ENCODE peak calls at places on chromosomes 2 and 18, in four cellular contexts. Q is A549, M is HepG2, L is K562. V is an unnamed sample.

GRCh38 chr18:50866765-50867164 is 12.2 kb upstream of the ME2 start:
- DNase-seq in Q (no peak), M (no peak), L (no peak), V (no peak)

GRCh38 chr2:174670446-174670845 is 72.8 kb upstream of the WIPF1 start:
- DNase-seq in M (no peak), L (no peak), Q (no peak), V (no peak)

GRCh38 chr2:239903210-239903609 is 121.9 kb downstream of the NDUFA10 start:
- DNase-seq in M (no peak), Q (no peak), L (no peak), V (no peak)

GRCh38 chr18:3411854-3412268 is 38.1 kb upstream of the TGIF1 start:
- DNase-seq in Q (peak), L (no peak), M (no peak), V (peak)

GRCh38 chr2:191862371-191862770 is 15.5 kb upstream of the CAVIN2 start:
- DNase-seq in L (no peak), M (no peak), Q (no peak), V (no peak)

GRCh38 chr2:217933326-217933993 is 69.3 kb downstream of the TNS1 start:
- DNase-seq in M (no peak), L (no peak), Q (no peak), V (no peak)

GRCh38 chr2:199431748-199432213 is 26.0 kb downstream of the SATB2 start:
- DNase-seq in L (no peak), Q (no peak), M (no peak), V (peak)

GRCh38 chr2:29015701-29016470 is 34.8 kb downstream of the TOGARAM2 start:
- DNase-seq in L (no peak), Q (no peak), M (no peak), V (no peak)

GRCh38 chr2:181813963-181814565 is 77.5 kb upstream of the ITPRID2 start:
- DNase-seq in L (no peak), M (no peak), Q (no peak), V (no peak)

GRCh38 chr2:241659150-241659739 is 21.8 kb downstream of the ATG4B start:
- DNase-seq in M (peak), L (no peak), Q (peak), V (peak)

GRCh38 chr2:218569661-218570500 is 1.2 kb downstream of the CNOT9 start:
- DNase-seq in M (peak), L (no peak), Q (no peak), V (no peak)

GRCh38 chr2:215027775-215028174 is 110.7 kb downstream of the ABCA12 start:
- DNase-seq in M (no peak), L (no peak), Q (no peak), V (no peak)

GRCh38 chr2:234873103-234873827 is 78.6 kb upstream of the SH3BP4 start:
- DNase-seq in Q (no peak), M (no peak), L (no peak), V (no peak)

GRCh38 chr2:196200557-196200956 is 29.2 kb upstream of the STK17B start:
- DNase-seq in Q (no peak), L (no peak), M (no peak), V (no peak)
- TF ChIP-seq NR3C1 in Q (no peak), L (no peak), M (no peak), V (no peak)

DNA sequence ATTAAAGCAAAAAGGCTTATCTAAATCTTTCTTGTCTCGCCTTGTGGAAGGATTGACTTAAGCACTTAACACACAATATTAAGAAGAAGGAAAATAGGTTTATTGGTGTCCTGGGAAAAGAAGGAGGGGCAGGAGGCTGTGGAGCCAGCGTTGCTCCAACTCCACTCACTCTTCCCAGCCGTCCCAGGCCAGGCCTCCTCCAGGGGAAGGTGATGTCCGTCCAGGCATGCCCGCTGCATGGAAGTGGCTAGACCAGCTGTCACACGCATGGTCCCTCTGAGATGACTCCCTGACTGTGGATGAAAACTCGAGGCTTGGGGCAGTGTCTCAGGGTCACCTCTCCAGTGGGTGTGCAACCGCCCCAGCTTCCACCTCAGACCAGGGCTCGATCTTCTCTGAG is 281.1 kb downstream of the GALR1 start:
- DNase-seq in Q (no peak), L (no peak), M (no peak), V (no peak)
- TF ChIP-seq NR3C1 in Q (no peak), L (no peak), M (no peak), V (no peak)

GRCh38 chr2:112730182-112730581 is 9.4 kb downstream of the NT5DC4 start:
- DNase-seq in L (no peak), M (no peak), Q (no peak), V (no peak)

GRCh38 chr2:112731479-112731878 is 10.7 kb downstream of the NT5DC4 start:
- DNase-seq in L (no peak), Q (no peak), M (no peak), V (no peak)

GRCh38 chr2:112728384-112729175 is 7.8 kb downstream of the NT5DC4 start:
- DNase-seq in L (no peak), Q (no peak), M (no peak), V (no peak)

GRCh38 chr2:112733449-112733848 is 12.6 kb downstream of the NT5DC4 start:
- DNase-seq in L (no peak), M (no peak), Q (no peak), V (no peak)

DNA sequence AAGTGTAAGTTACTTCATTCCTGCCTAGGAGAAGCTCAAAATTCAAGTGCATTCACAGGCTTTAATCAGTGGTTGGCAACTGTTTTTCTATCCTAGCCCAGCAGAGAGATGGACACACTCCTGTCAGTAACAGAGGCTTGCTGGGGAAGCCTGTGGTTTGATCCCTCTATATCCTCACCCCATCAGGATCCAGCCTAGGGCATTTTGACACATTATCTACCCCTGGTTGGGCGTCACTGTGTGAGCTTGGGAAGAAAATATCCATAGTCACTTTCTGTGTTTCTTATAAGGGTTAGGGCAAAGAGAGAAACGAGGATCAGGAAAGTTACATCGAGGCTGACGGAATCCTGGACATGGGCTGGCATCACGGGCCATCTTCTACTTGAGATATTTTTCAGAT is 10.0 kb downstream of the NT5DC4 start:
- DNase-seq in Q (no peak), L (no peak), M (no peak), V (no peak)
- TF ChIP-seq NR3C1 in Q (no peak), L (no peak), M (no peak), V (no peak)

DNA sequence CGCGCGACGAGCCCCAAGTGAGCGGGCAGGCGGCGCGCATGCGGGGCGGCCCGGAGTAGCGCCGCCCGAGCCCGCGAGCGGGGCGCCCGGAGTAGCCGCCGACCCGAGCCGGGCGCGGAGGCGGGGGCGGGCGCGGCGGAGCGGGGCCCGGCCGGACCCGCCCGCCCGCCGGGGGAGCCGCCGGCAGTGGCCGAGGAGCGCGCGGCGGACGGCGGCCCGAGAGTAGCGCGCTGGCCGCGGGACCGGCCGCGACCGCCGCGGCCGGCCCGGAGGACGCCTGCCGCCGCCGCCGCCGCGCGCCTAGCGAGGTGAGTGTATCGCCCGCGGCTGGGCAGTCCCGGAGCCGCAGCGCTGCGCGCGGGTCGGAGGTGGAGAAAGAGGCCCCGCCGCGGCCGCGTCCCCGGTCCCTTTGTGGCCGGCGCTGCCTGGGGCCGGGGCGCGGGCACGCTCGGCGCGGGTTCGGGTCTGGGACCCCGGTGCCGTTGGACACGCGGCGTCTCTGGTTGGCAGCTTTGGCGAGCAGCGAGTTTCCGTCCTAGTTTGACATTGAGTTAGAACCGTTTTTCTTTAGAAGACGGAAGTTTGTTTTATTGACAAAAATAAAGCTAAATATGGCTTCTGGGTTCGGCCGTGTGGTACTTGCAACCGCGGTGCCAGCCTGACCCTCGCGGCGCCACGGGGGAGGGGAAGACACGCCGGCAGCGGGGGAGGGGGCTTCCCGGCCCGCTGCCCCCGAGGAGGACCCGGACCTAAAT is at the start of gene GALNT1:
- DNase-seq in L (peak), Q (no peak), M (no peak), V (peak)
- TF ChIP-seq NR3C1 in L (no peak), Q (no peak), M (no peak), V (no peak)

GRCh38 chr2:26900831-26901321 is 52.9 kb downstream of the DPYSL5 start:
- DNase-seq in L (no peak), M (no peak), Q (no peak), V (no peak)

GRCh38 chr2:26897807-26898479 is 50.0 kb downstream of the DPYSL5 start:
- DNase-seq in M (no peak), L (no peak), Q (no peak), V (no peak)

GRCh38 chr2:26901326-26902183 is 53.6 kb downstream of the DPYSL5 start:
- DNase-seq in Q (no peak), M (no peak), L (no peak), V (peak)

GRCh38 chr2:26898480-26899058 is 50.6 kb downstream of the DPYSL5 start:
- DNase-seq in L (no peak), M (no peak), Q (no peak), V (no peak)

DNA sequence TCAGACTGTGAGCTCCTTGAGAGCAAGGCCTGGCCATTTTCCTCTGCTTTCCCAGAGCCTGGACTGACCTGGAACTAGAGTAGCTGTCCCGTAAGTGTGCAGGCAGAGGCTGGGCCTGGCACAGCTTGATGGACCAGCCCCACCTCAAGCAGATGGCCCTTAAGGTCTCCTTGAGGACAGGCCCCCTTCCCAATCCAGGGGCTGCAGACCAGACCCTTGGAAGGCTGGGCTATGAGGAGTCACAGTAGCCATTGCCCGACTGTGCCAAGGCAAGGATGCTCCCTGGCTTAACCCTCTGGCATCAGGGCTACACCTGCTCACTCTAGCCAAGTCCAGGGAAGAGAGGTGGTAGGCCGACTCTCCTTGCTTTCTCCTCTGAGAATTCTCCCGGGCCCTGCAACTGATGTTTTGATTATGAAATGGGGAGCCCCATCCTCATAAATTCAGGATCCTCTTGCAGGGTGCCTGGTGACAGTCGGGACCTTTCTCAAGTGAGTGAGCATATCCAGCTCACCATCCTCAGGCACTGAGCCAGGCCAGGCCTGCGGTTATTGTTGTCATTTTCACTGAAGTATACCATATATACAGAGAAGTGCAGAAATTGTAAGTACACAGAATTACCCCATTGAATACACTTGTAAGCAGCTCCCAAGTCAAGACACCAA is 51.7 kb downstream of the DPYSL5 start:
- DNase-seq in Q (no peak), L (no peak), M (no peak), V (no peak)
- TF ChIP-seq NR3C1 in Q (no peak), L (no peak), M (no peak), V (no peak)

GRCh38 chr2:24409700-24410556 is 49.6 kb upstream of the ITSN2 start:
- DNase-seq in L (peak), Q (peak), M (peak), V (peak)
- TF ChIP-seq NR3C1 in L (no peak), Q (no peak), M (no peak), V (no peak)

GRCh38 chr2:98805412-98806265 is 74.7 kb upstream of the MGAT4A start:
- DNase-seq in L (no peak), M (peak), Q (no peak), V (no peak)

GRCh38 chr2:98807221-98807620 is 76.3 kb upstream of the MGAT4A start:
- DNase-seq in Q (no peak), M (no peak), L (no peak), V (no peak)

GRCh38 chr2:98804736-98805135 is 73.8 kb upstream of the MGAT4A start:
- DNase-seq in Q (no peak), M (no peak), L (no peak), V (no peak)

GRCh38 chr2:98808546-98808945 is 77.6 kb upstream of the MGAT4A start:
- DNase-seq in M (no peak), Q (no peak), L (no peak), V (no peak)

DNA sequence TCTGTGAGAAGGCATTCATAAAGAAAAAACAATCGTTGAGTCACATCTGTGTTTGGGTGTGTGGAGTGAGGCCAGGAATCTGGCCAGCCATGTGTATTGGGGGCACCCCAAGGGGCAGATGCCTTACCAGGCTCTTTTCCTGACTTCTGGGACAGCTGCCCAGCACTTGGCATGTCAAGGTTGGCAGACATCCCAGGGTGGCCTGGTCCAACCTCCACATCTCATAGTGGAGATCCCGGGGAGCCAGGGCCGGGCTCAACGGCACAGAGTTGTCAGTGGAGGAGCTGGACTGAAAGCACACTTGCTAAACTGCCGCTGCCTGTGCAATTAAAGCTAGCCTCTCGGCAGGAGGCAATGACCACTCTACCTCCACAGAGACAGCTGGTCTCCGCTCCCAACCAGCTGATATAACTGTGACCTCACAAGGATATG is 75.3 kb upstream of the MGAT4A start:
- DNase-seq in Q (no peak), L (no peak), M (no peak), V (no peak)
- TF ChIP-seq NR3C1 in Q (no peak), L (no peak), M (no peak), V (no peak)

DNA sequence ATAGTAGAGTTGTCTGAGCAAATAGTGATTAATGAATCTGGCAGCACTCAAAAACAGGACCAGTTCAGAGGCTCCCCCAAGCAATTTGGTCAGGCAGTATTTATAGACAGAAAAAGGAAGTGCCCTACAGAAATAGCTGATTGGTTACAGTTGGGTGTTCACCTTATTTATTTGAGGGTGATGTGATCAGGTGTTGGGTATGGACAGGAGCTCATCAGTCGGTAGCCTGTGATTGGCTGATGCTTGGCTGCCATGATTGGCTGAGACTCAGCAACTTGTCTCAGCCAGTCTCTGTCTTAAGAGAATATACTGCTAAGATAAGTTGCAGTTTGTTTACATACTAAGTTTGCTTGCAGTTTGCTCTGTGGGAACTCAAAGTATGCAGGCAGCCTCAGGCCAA is 9.4 kb downstream of the ABCG8 start:
- DNase-seq in Q (no peak), L (peak), M (no peak), V (no peak)
- TF ChIP-seq NR3C1 in Q (no peak), L (no peak), M (no peak), V (no peak)

GRCh38 chr2:150495993-150496627 is 8.6 kb upstream of the RND3 start:
- DNase-seq in M (no peak), L (no peak), Q (no peak), V (no peak)
- TF ChIP-seq NR3C1 in M (no peak), L (no peak), Q (no peak), V (no peak)

DNA sequence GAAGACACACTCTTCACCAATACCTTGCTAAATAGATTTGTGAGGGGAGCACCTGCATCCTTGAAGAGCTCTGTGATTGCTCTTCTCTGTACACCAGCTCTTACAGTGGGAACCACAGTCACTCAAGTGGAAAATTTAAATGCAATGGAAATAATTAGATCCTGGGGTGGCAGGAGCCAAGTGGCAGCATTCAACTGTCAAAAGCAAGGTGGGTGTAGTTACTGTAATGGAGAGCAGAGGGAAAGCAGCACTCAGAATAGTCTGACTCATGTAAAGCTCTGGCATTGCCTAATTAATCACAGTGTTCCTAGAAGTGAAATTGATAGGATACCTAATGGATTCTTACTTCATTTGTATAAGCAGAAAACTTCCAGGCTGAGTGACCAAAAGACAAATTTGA is 245.8 kb downstream of the KCNE4 start:
- DNase-seq in Q (no peak), L (no peak), M (no peak), V (no peak)
- TF ChIP-seq NR3C1 in Q (no peak), L (no peak), M (no peak), V (no peak)